ENCODE peak calls at places on chromosomes 13 and 19, in five cellular contexts. W, S, A, J and Q are unnamed samples.

GRCh38 chr19:17647071-17648020 is 40.8 kb downstream of the UNC13A start:
- DNase-seq in W (no peak), S (no peak), A (no peak), J (no peak), Q (no peak)

GRCh38 chr19:35211545-35212230 is 16.9 kb downstream of the FAM187B start:
- DNase-seq in W (peak), S (peak), A (no peak), J (no peak), Q (no peak)

GRCh38 chr13:76969488-76970365 is 21.4 kb downstream of the ACOD1 start:
- DNase-seq in W (no peak), S (no peak), A (no peak), J (no peak), Q (no peak)

GRCh38 chr19:6065685-6066365 is 44.5 kb downstream of the RFX2 start:
- DNase-seq in W (peak), S (peak), A (peak), J (no peak), Q (no peak)

GRCh38 chr19:6216996-6217751 is 62.6 kb downstream of the MLLT1 start:
- DNase-seq in W (no peak), S (peak), A (no peak), J (peak), Q (no peak)

GRCh38 chr19:21317821-21318220 is 11.4 kb downstream of the ZNF708 start:
- DNase-seq in W (no peak), S (no peak), A (no peak), J (peak), Q (no peak)

GRCh38 chr13:25901460-25902376 is 150.1 kb downstream of the SHISA2 start:
- DNase-seq in W (no peak), S (no peak), A (peak), J (no peak), Q (peak)

GRCh38 chr13:108369412-108369811 is 99.9 kb downstream of the TNFSF13B start:
- DNase-seq in W (no peak), S (no peak), A (no peak), J (no peak), Q (no peak)

GRCh38 chr13:53066411-53066810 is 37.8 kb downstream of the OLFM4 start:
- DNase-seq in W (no peak), S (no peak), A (no peak), J (no peak), Q (no peak)

GRCh38 chr19:10625003-10625761 is at the start of gene SLC44A2:
- DNase-seq in W (peak), S (peak), A (no peak), J (peak), Q (no peak)

GRCh38 chr19:18576383-18576782 is 4.7 kb downstream of the UBA52 start:
- DNase-seq in W (no peak), S (no peak), A (no peak), J (no peak), Q (no peak)

GRCh38 chr13:64723735-64724134 is 2506.4 kb downstream of the PCDH9 start:
- DNase-seq in W (no peak), S (no peak), A (no peak), J (no peak), Q (no peak)

GRCh38 chr13:92259523-92259922 is 861.1 kb downstream of the GPC5 start:
- DNase-seq in W (no peak), S (no peak), A (no peak), J (no peak), Q (no peak)

GRCh38 chr13:112241288-112241687 is 134.9 kb upstream of the SPACA7 start:
- DNase-seq in W (no peak), S (peak), A (no peak), J (peak), Q (no peak)

GRCh38 chr19:55086730-55087541 is 11.3 kb downstream of the EPS8L1 start:
- DNase-seq in W (peak), S (peak), A (no peak), J (peak), Q (peak)

GRCh38 chr19:39342647-39343305 is 555 bp downstream of the SAMD4B start:
- DNase-seq in W (peak), S (no peak), A (no peak), J (no peak), Q (no peak)

GRCh38 chr19:40472516-40472915 is 5.7 kb downstream of the SPTBN4 start:
- DNase-seq in W (no peak), S (no peak), A (no peak), J (no peak), Q (no peak)

GRCh38 chr13:75363371-75363770 is 118.6 kb downstream of the TBC1D4 start:
- DNase-seq in W (no peak), S (no peak), A (no peak), J (no peak), Q (no peak)

GRCh38 chr13:83878691-83879410 is 3.4 kb downstream of the SLITRK1 start:
- DNase-seq in W (no peak), S (no peak), A (no peak), J (peak), Q (no peak)

GRCh38 chr19:49581007-49581508 is at the start of gene PRRG2:
- DNase-seq in W (no peak), S (no peak), A (no peak), J (no peak), Q (no peak)

GRCh38 chr13:21673592-21674270 is 2.9 kb downstream of the FGF9 start:
- DNase-seq in W (no peak), S (peak), A (no peak), J (no peak), Q (peak)

GRCh38 chr19:13118424-13119193 is 545 bp downstream of the NACC1 start:
- DNase-seq in W (no peak), S (peak), A (peak), J (peak), Q (peak)

GRCh38 chr13:23558675-23559536 is 11.3 kb upstream of the TNFRSF19 start:
- DNase-seq in W (no peak), S (peak), A (no peak), J (no peak), Q (no peak)

GRCh38 chr13:43132911-43133310 is 109.5 kb downstream of the DNAJC15 start:
- DNase-seq in W (no peak), S (no peak), A (no peak), J (no peak), Q (no peak)

GRCh38 chr13:33352023-33352422 is 66.5 kb upstream of the STARD13 start:
- DNase-seq in W (no peak), S (no peak), A (no peak), J (no peak), Q (no peak)

GRCh38 chr19:4803736-4804695 is 12.5 kb downstream of the FEM1A start:
- DNase-seq in W (no peak), S (peak), A (peak), J (peak), Q (peak)

GRCh38 chr19:2678043-2678671 is 24.3 kb downstream of the GNG7 start:
- DNase-seq in W (no peak), S (no peak), A (no peak), J (no peak), Q (peak)

GRCh38 chr19:2561895-2562294 is 86.0 kb downstream of the GADD45B start:
- DNase-seq in W (no peak), S (no peak), A (peak), J (no peak), Q (peak)

GRCh38 chr19:4357095-4357797 is 13.9 kb downstream of the MPND start:
- DNase-seq in W (no peak), S (no peak), A (no peak), J (no peak), Q (no peak)

GRCh38 chr13:83378901-83379300 is 503.4 kb downstream of the SLITRK1 start:
- DNase-seq in W (no peak), S (no peak), A (no peak), J (no peak), Q (no peak)

GRCh38 chr13:80132741-80133601 is 208.0 kb downstream of the SPRY2 start:
- DNase-seq in W (peak), S (peak), A (no peak), J (peak), Q (no peak)

GRCh38 chr19:18419195-18419698 is at the start of gene SSBP4:
- DNase-seq in W (peak), S (peak), A (peak), J (peak), Q (peak)

GRCh38 chr13:79898996-79899395 is 418.0 kb downstream of the NDFIP2 start:
- DNase-seq in W (no peak), S (no peak), A (no peak), J (no peak), Q (no peak)

GRCh38 chr19:50696065-50696425 is 23.6 kb downstream of the SHANK1 start:
- DNase-seq in W (no peak), S (no peak), A (no peak), J (no peak), Q (no peak)

GRCh38 chr19:47315125-47315821 is 5.6 kb downstream of the C5AR1 start:
- DNase-seq in W (peak), S (peak), A (no peak), J (no peak), Q (no peak)

GRCh38 chr13:51681037-51681678 is 96.9 kb downstream of the WDFY2 start:
- DNase-seq in W (no peak), S (no peak), A (no peak), J (no peak), Q (no peak)

GRCh38 chr13:36848228-36848982 is 29.4 kb downstream of the RFXAP start:
- DNase-seq in W (no peak), S (no peak), A (no peak), J (no peak), Q (no peak)
- TF ChIP-seq CTCF in W (no peak), S (no peak), A (peak), J (peak), Q (peak)

GRCh38 chr19:974564-975257 is 9.4 kb upstream of the WDR18 start:
- DNase-seq in W (no peak), S (no peak), A (no peak), J (no peak), Q (no peak)

GRCh38 chr19:973726-974563 is 10.2 kb upstream of the WDR18 start:
- DNase-seq in W (no peak), S (no peak), A (no peak), J (no peak), Q (no peak)

GRCh38 chr19:979318-979741 is 4.8 kb upstream of the WDR18 start:
- DNase-seq in W (no peak), S (no peak), A (no peak), J (no peak), Q (peak)

GRCh38 chr19:976476-976875 is 7.7 kb upstream of the WDR18 start:
- DNase-seq in W (no peak), S (no peak), A (no peak), J (peak), Q (no peak)

GRCh38 chr19:977058-977464 is 7.1 kb upstream of the WDR18 start:
- DNase-seq in W (no peak), S (no peak), A (no peak), J (no peak), Q (no peak)
- TF ChIP-seq CTCF in W (no peak), S (no peak), A (no peak), J (no peak), Q (no peak)

GRCh38 chr19:1383014-1383310 is 745 bp upstream of the NDUFS7 start:
- DNase-seq in W (no peak), S (no peak), A (no peak), J (no peak), Q (no peak)
- TF ChIP-seq CTCF in W (no peak), S (no peak), A (no peak), J (no peak), Q (peak)

GRCh38 chr19:28943651-28944050 is 269.3 kb downstream of the UQCRFS1 start:
- DNase-seq in W (no peak), S (no peak), A (no peak), J (no peak), Q (no peak)
- TF ChIP-seq CTCF in W (no peak), S (no peak), A (no peak), J (peak), Q (no peak)